ENCODE peak calls at places on chromosome 17, in four cellular contexts. X, J, L and E are unnamed samples.

GRCh38 chr17:82683534-82683933 is 15.0 kb downstream of the RAB40B start:
- DNase-seq in X (no peak), J (no peak), L (no peak), E (no peak)

GRCh38 chr17:78589031-78589675 is 12.0 kb upstream of the DNAH17 start:
- DNase-seq in X (no peak), J (no peak), L (no peak), E (no peak)

GRCh38 chr17:39196820-39197331 is 593 bp downstream of the CACNB1 start:
- DNase-seq in X (peak), J (peak), L (peak), E (peak)

GRCh38 chr17:17924857-17925250 is 47.3 kb downstream of the TOM1L2 start:
- DNase-seq in X (no peak), J (no peak), L (no peak), E (no peak)

GRCh38 chr17:60065136-60065535 is 13.6 kb downstream of the HEATR6 start:
- DNase-seq in X (no peak), J (no peak), L (no peak), E (no peak)

GRCh38 chr17:70288540-70289290 is 119.4 kb downstream of the KCNJ2 start:
- DNase-seq in X (no peak), J (no peak), L (no peak), E (no peak)

GRCh38 chr17:78269893-78270490 is 38.6 kb downstream of the TMEM235 start:
- DNase-seq in X (no peak), J (no peak), L (no peak), E (peak)

GRCh38 chr17:280901-281300 is 71.7 kb downstream of the RPH3AL start:
- DNase-seq in X (peak), J (no peak), L (no peak), E (peak)

GRCh38 chr17:33686171-33686570 is 393.1 kb upstream of the ASIC2 start:
- DNase-seq in X (no peak), J (no peak), L (peak), E (no peak)